ENCODE peak calls at places on chromosomes 5 and 9, in seven cellular contexts. One of them, this sample, is unnamed.

GRCh38 chr9:36798350-36799065 is 225.8 kb downstream of the MELK start:
- DNase-seq in omental fat pad: no peak
- DNase-seq in NCI-H774: peak; percentile 10
- DNase-seq in GM10248: no peak
- DNase-seq in frontal cortex: no peak
- DNase-seq in astrocyte of the hippocampus: no peak
- DNase-seq in IMR-90: no peak
- DNase-seq in this sample: peak; percentile 55

GRCh38 chr9:130292104-130292503 is 26.5 kb downstream of the HMCN2 start:
- DNase-seq in GM10248: no peak
- DNase-seq in frontal cortex: no peak
- DNase-seq in IMR-90: no peak
- DNase-seq in astrocyte of the hippocampus: no peak
- DNase-seq in omental fat pad: no peak
- DNase-seq in NCI-H774: no peak
- DNase-seq in this sample: no peak

GRCh38 chr5:78530342-78531096 is 118.1 kb downstream of the LHFPL2 start:
- DNase-seq in GM10248: no peak
- DNase-seq in astrocyte of the hippocampus: peak; percentile 64
- DNase-seq in NCI-H774: no peak
- DNase-seq in frontal cortex: no peak
- DNase-seq in omental fat pad: no peak
- DNase-seq in IMR-90: peak; percentile 99
- DNase-seq in this sample: no peak

GRCh38 chr5:61525573-61526142 is 193.6 kb downstream of the ZSWIM6 start:
- DNase-seq in astrocyte of the hippocampus: peak; percentile 67
- DNase-seq in GM10248: no peak
- DNase-seq in NCI-H774: no peak
- DNase-seq in frontal cortex: no peak
- DNase-seq in IMR-90: peak; percentile 7
- DNase-seq in omental fat pad: no peak
- DNase-seq in this sample: no peak

GRCh38 chr5:93821892-93822291 is 80.5 kb upstream of the POU5F2 start:
- DNase-seq in astrocyte of the hippocampus: no peak
- DNase-seq in IMR-90: no peak
- DNase-seq in NCI-H774: no peak
- DNase-seq in frontal cortex: no peak
- DNase-seq in GM10248: no peak
- DNase-seq in omental fat pad: no peak
- DNase-seq in this sample: no peak

GRCh38 chr9:121676916-121677315 is 25.5 kb downstream of the DAB2IP start:
- DNase-seq in IMR-90: no peak
- DNase-seq in astrocyte of the hippocampus: no peak
- DNase-seq in frontal cortex: no peak
- DNase-seq in NCI-H774: no peak
- DNase-seq in GM10248: no peak
- DNase-seq in omental fat pad: no peak
- DNase-seq in this sample: no peak

GRCh38 chr5:15807861-15808260 is 307.9 kb downstream of the FBXL7 start:
- DNase-seq in GM10248: no peak
- DNase-seq in omental fat pad: no peak
- DNase-seq in astrocyte of the hippocampus: peak; percentile 35
- DNase-seq in frontal cortex: no peak
- DNase-seq in NCI-H774: no peak
- DNase-seq in IMR-90: peak; percentile 28
- DNase-seq in this sample: no peak

GRCh38 chr5:102792705-102793104 is 37.6 kb downstream of the PAM start:
- DNase-seq in IMR-90: no peak
- DNase-seq in omental fat pad: no peak
- DNase-seq in frontal cortex: no peak
- DNase-seq in NCI-H774: no peak
- DNase-seq in astrocyte of the hippocampus: no peak
- DNase-seq in GM10248: no peak
- DNase-seq in this sample: peak; percentile 15